ENCODE peak calls at places on chromosomes 6 and 20, in seven cellular contexts. L, G, B, R, H, I and F are unnamed samples.

GRCh38 chr6:16510245-16510644 is 251.0 kb downstream of the ATXN1 start:
- DNase-seq in L (no peak), G (no peak), B (no peak), R (no peak), H (no peak), I (no peak), F (no peak)

GRCh38 chr20:25353368-25353753 is 37.3 kb downstream of the ABHD12 start:
- DNase-seq in L (no peak), G (no peak), B (no peak), R (no peak), H (no peak), I (no peak), F (no peak)

GRCh38 chr20:49275634-49276033 is 2.2 kb downstream of the ZNFX1 start:
- DNase-seq in L (no peak), G (no peak), B (no peak), R (peak; percentile 87), H (no peak), I (no peak), F (no peak)

GRCh38 chr6:47306887-47307286 is 2.8 kb downstream of the TNFRSF21 start:
- DNase-seq in L (no peak), G (no peak), B (peak; percentile 26), R (no peak), H (no peak), I (no peak), F (no peak)

GRCh38 chr6:143126574-143126941 is 65.9 kb downstream of the AIG1 start:
- DNase-seq in L (no peak), G (no peak), B (no peak), R (no peak), H (no peak), I (no peak), F (no peak)

GRCh38 chr20:25378884-25379733 is 11.5 kb downstream of the ABHD12 start:
- DNase-seq in L (no peak), G (no peak), B (no peak), R (no peak), H (no peak), I (no peak), F (no peak)

GRCh38 chr6:13709698-13710551 is 1.7 kb downstream of the RANBP9 start:
- DNase-seq in L (no peak), G (no peak), B (peak; percentile 56), R (no peak), H (no peak), I (peak; percentile 40), F (no peak)

GRCh38 chr6:28923318-28924102 is at the start of gene TRIM27:
- DNase-seq in L (peak; percentile 94), G (peak; percentile 80), B (peak; percentile 72), R (peak; percentile 95), H (peak; percentile 86), I (peak; percentile 64), F (peak; percentile 85)

GRCh38 chr20:50325651-50326050 is 135.0 kb downstream of the CEBPB start:
- DNase-seq in L (no peak), G (no peak), B (no peak), R (no peak), H (no peak), I (no peak), F (no peak)

GRCh38 chr6:53492860-53493634 is 51.9 kb downstream of the GCLC start:
- DNase-seq in L (no peak), G (no peak), B (peak; percentile 83), R (peak; percentile 73), H (peak; percentile 47), I (peak; percentile 33), F (no peak)

GRCh38 chr6:31068738-31069340 is 43.5 kb downstream of the C6orf15 start:
- DNase-seq in L (peak; percentile 83), G (peak; percentile 55), B (peak; percentile 82), R (peak; percentile 87), H (peak; percentile 79), I (peak; percentile 72), F (peak; percentile 52)

GRCh38 chr20:50450961-50451752 is 59.0 kb upstream of the PTPN1 start:
- DNase-seq in L (no peak), G (peak; percentile 9), B (peak; percentile 32), R (no peak), H (no peak), I (peak; percentile 63), F (no peak)

GRCh38 chr20:23251779-23252178 is 98.8 kb upstream of the NXT1 start:
- DNase-seq in L (no peak), G (no peak), B (no peak), R (no peak), H (no peak), I (no peak), F (no peak)

GRCh38 chr6:73610444-73611275 is 43.1 kb downstream of the SLC17A5 start:
- DNase-seq in L (no peak), G (no peak), B (peak; percentile 85), R (peak; percentile 62), H (no peak), I (no peak), F (no peak)

GRCh38 chr20:43751167-43752050 is 24.6 kb upstream of the GTSF1L start:
- DNase-seq in L (no peak), G (peak; percentile 24), B (peak; percentile 65), R (peak; percentile 99), H (no peak), I (peak; percentile 64), F (peak; percentile 36)